ENCODE peak calls at places on chromosomes 16 and 17, in nine cellular contexts. A, W, X, G, N, Q, Z, R and H are unnamed samples.

GRCh38 chr17:58382108-58382884 is 30.3 kb upstream of the SUPT4H1 start:
- DNase-seq in W (no peak), G (peak; percentile 17), A (no peak), N (no peak), Z (no peak), Q (no peak), X (no peak), R (peak; percentile 58), H (peak; percentile 39)

GRCh38 chr17:44584498-44584897 is 27.2 kb downstream of the FZD2 start:
- DNase-seq in W (no peak), Z (no peak), G (no peak), Q (no peak), R (no peak), N (no peak), A (no peak), X (no peak), H (no peak)

GRCh38 chr16:49464877-49465504 is 91.4 kb downstream of the C16orf78 start:
- DNase-seq in Q (no peak), G (peak; percentile 9), A (no peak), N (no peak), Z (no peak), R (peak; percentile 66), X (no peak), W (no peak), H (peak; percentile 54)

GRCh38 chr17:56988901-56989572 is 11.1 kb downstream of the SCPEP1 start:
- DNase-seq in X (no peak), N (no peak), R (no peak), A (no peak), Z (no peak), Q (no peak), G (no peak), W (no peak), H (no peak)

GRCh38 chr17:32489320-32490100 is 2.7 kb downstream of the CDK5R1 start:
- DNase-seq in W (no peak), X (no peak), A (no peak), R (no peak), Q (no peak), N (no peak), Z (no peak), G (no peak), H (no peak)

GRCh38 chr17:38460082-38460715 is 31.9 kb downstream of the ARHGAP23 start:
- DNase-seq in G (no peak), A (no peak), X (no peak), N (no peak), Q (no peak), Z (no peak), R (no peak), W (no peak), H (peak; percentile 10)

GRCh38 chr16:52383640-52384292 is 163.2 kb downstream of the TOX3 start:
- DNase-seq in X (no peak), A (peak; percentile 58), G (no peak), Q (no peak), R (no peak), Z (no peak), W (no peak), N (no peak), H (no peak)

GRCh38 chr16:3577302-3577752 is at the start of gene NLRC3:
- DNase-seq in Z (no peak), N (no peak), W (no peak), A (no peak), Q (no peak), R (peak; percentile 73), G (peak; percentile 67), X (no peak), H (no peak)

GRCh38 chr17:41026668-41027471 is at the start of gene KRTAP1-5:
- DNase-seq in Q (no peak), X (peak; percentile 88), Z (no peak), W (no peak), G (no peak), N (peak; percentile 74), R (no peak), A (no peak), H (no peak)

GRCh38 chr17:29504711-29505110 is 62.1 kb downstream of the ABHD15 start:
- DNase-seq in Z (no peak), Q (no peak), G (no peak), R (no peak), X (peak; percentile 57), A (no peak), N (no peak), W (no peak), H (no peak)

GRCh38 chr16:78709137-78709871 is 609.9 kb downstream of the WWOX start:
- DNase-seq in R (no peak), N (no peak), A (no peak), Q (no peak), W (peak; percentile 17), Z (no peak), X (no peak), G (no peak), H (no peak)

GRCh38 chr16:76614255-76614654 is 337.1 kb downstream of the CNTNAP4 start:
- DNase-seq in Z (no peak), X (no peak), G (no peak), W (no peak), N (no peak), R (no peak), Q (no peak), A (no peak), H (no peak)

GRCh38 chr16:1992475-1993292 is 2.9 kb downstream of the SYNGR3 start:
- DNase-seq in A (no peak), X (no peak), W (no peak), N (no peak), R (no peak), G (no peak), Z (no peak), Q (no peak), H (no peak)

GRCh38 chr17:48625502-48626201 is 506 bp downstream of the HOXB9 start:
- DNase-seq in W (peak; percentile 26), Q (no peak), N (no peak), Z (no peak), G (peak; percentile 37), A (peak; percentile 69), R (no peak), X (no peak), H (peak; percentile 84)

GRCh38 chr17:40283662-40284061 is 4.0 kb upstream of the CDC6 start:
- DNase-seq in Q (no peak), W (no peak), R (no peak), G (no peak), X (peak; percentile 96), N (peak; percentile 95), A (peak; percentile 94), Z (no peak), H (peak; percentile 39)

GRCh38 chr16:29315916-29316517 is 90.5 kb downstream of the NPIPB11 start:
- DNase-seq in R (peak; percentile 22), W (peak; percentile 43), A (no peak), N (no peak), X (no peak), Z (no peak), Q (no peak), G (no peak), H (no peak)
- TF ChIP-seq CTCF in R (peak; percentile 36), W (peak; percentile 44), A (no peak), N (peak; percentile 32), X (no peak), Z (no peak), Q (no peak), G (no peak), H (no peak)

GRCh38 chr16:17211797-17212196 is 259.0 kb downstream of the XYLT1 start:
- DNase-seq in Z (no peak), Q (no peak), G (peak; percentile 38), X (peak; percentile 15), N (peak; percentile 11), R (peak; percentile 77), A (no peak), W (peak; percentile 47), H (peak; percentile 23)
- TF ChIP-seq CTCF in Z (no peak), Q (no peak), G (peak; percentile 48), X (peak; percentile 34), N (peak; percentile 68), R (peak; percentile 89), A (no peak), W (peak; percentile 74), H (peak; percentile 57)

GRCh38 chr17:81309140-81309858 is 14.2 kb upstream of the SLC38A10 start:
- DNase-seq in R (no peak), X (peak; percentile 68), G (no peak), N (peak; percentile 71), A (peak; percentile 54), Q (peak; percentile 74), Z (peak; percentile 93), W (peak; percentile 86), H (peak; percentile 68)
- TF ChIP-seq CTCF in R (peak; percentile 41), X (peak; percentile 43), G (no peak), N (peak; percentile 78), A (peak; percentile 61), Q (peak; percentile 19), Z (peak; percentile 27), W (peak; percentile 56), H (peak; percentile 27)

GRCh38 chr16:16073884-16074781 is 124.7 kb downstream of the ABCC1 start:
- DNase-seq in Z (no peak), N (peak; percentile 82), Q (no peak), W (no peak), X (peak; percentile 46), A (no peak), G (no peak), R (peak; percentile 20), H (no peak)
- TF ChIP-seq CTCF in Z (no peak), N (no peak), Q (no peak), W (no peak), X (no peak), A (no peak), G (no peak), R (peak; percentile 26), H (no peak)

GRCh38 chr16:87570938-87571867 is 31.1 kb upstream of the JPH3 start:
- DNase-seq in R (peak; percentile 19), Z (peak; percentile 58), W (peak; percentile 72), X (peak; percentile 40), A (no peak), Q (no peak), N (peak; percentile 58), G (no peak), H (no peak)
- TF ChIP-seq CTCF in R (peak; percentile 65), Z (peak; percentile 16), W (peak; percentile 53), X (peak; percentile 40), A (peak; percentile 22), Q (no peak), N (peak; percentile 69), G (no peak), H (peak; percentile 16)

GRCh38 chr17:17075037-17075755 is 32.9 kb downstream of the MPRIP start:
- DNase-seq in Z (peak; percentile 50), X (peak; percentile 89), R (no peak), G (no peak), W (no peak), N (peak; percentile 38), A (peak; percentile 55), Q (no peak), H (no peak)
- TF ChIP-seq CTCF in Z (no peak), X (no peak), R (no peak), G (no peak), W (no peak), N (no peak), A (no peak), Q (no peak), H (no peak)

GRCh38 chr16:17831330-17831729 is 360.6 kb upstream of the XYLT1 start:
- DNase-seq in Q (no peak), X (peak; percentile 59), G (no peak), R (no peak), Z (no peak), W (peak; percentile 10), N (no peak), A (no peak), H (no peak)
- TF ChIP-seq CTCF in Q (no peak), X (peak; percentile 45), G (no peak), R (no peak), Z (no peak), W (peak; percentile 45), N (peak; percentile 63), A (no peak), H (no peak)